ENCODE peak calls at places on chromosomes 7 and 10, in ten cellular contexts. One of them, this sample, is unnamed. For H3K4me1, the result is how much of the 10 kb centered on the place peaks cover.

GRCh38 chr7:149317986-149318672 is 56.1 kb downstream of the ZNF783 start:
- DNase-seq in lower lobe of right lung: no peak
- DNase-seq in neuronal stem cell: no peak
- DNase-seq in CD4-positive, CD25-positive, alpha-beta regulatory T cell: peak
- DNase-seq in endothelial cell of umbilical vein: no peak
- DNase-seq in fibroblast of lung: no peak
- DNase-seq in IMR-90: no peak
- DNase-seq in uterus: no peak
- DNase-seq in SJSA1: no peak
- DNase-seq in stomach: no peak
- DNase-seq in this sample: no peak

GRCh38 chr10:35420044-35420443 is 83.7 kb downstream of the CCNY start:
- DNase-seq in lower lobe of right lung: no peak
- DNase-seq in neuronal stem cell: no peak
- DNase-seq in CD4-positive, CD25-positive, alpha-beta regulatory T cell: no peak
- DNase-seq in endothelial cell of umbilical vein: peak
- DNase-seq in fibroblast of lung: peak
- DNase-seq in IMR-90: peak
- DNase-seq in uterus: peak
- DNase-seq in SJSA1: no peak
- DNase-seq in stomach: no peak
- DNase-seq in this sample: no peak

GRCh38 chr7:45647967-45648670 is 74.0 kb downstream of the ADCY1 start:
- DNase-seq in lower lobe of right lung: no peak
- DNase-seq in neuronal stem cell: no peak
- DNase-seq in CD4-positive, CD25-positive, alpha-beta regulatory T cell: no peak
- DNase-seq in endothelial cell of umbilical vein: no peak
- DNase-seq in fibroblast of lung: no peak
- DNase-seq in IMR-90: no peak
- DNase-seq in uterus: no peak
- DNase-seq in SJSA1: no peak
- DNase-seq in stomach: peak
- DNase-seq in this sample: no peak

GRCh38 chr7:47648301-47648900 is 66.5 kb upstream of the TNS3 start:
- DNase-seq in lower lobe of right lung: no peak
- DNase-seq in neuronal stem cell: no peak
- DNase-seq in CD4-positive, CD25-positive, alpha-beta regulatory T cell: no peak
- DNase-seq in endothelial cell of umbilical vein: no peak
- DNase-seq in fibroblast of lung: peak
- DNase-seq in IMR-90: peak
- DNase-seq in uterus: no peak
- DNase-seq in SJSA1: peak
- DNase-seq in stomach: no peak
- DNase-seq in this sample: no peak

GRCh38 chr10:133189256-133189655 is 29.2 kb downstream of the KNDC1 start:
- DNase-seq in lower lobe of right lung: no peak
- DNase-seq in neuronal stem cell: no peak
- DNase-seq in CD4-positive, CD25-positive, alpha-beta regulatory T cell: no peak
- DNase-seq in endothelial cell of umbilical vein: no peak
- DNase-seq in fibroblast of lung: no peak
- DNase-seq in IMR-90: no peak
- DNase-seq in uterus: no peak
- DNase-seq in SJSA1: no peak
- DNase-seq in stomach: no peak
- DNase-seq in this sample: no peak

GRCh38 chr10:30752481-30752881 is 122.9 kb upstream of the LYZL2 start:
- DNase-seq in lower lobe of right lung: no peak
- DNase-seq in neuronal stem cell: no peak
- DNase-seq in CD4-positive, CD25-positive, alpha-beta regulatory T cell: no peak
- DNase-seq in endothelial cell of umbilical vein: no peak
- DNase-seq in fibroblast of lung: no peak
- DNase-seq in IMR-90: no peak
- DNase-seq in uterus: no peak
- DNase-seq in SJSA1: no peak
- DNase-seq in stomach: no peak
- DNase-seq in this sample: no peak

GRCh38 chr7:79055722-79056415 is 397.6 kb downstream of the MAGI2 start:
- DNase-seq in lower lobe of right lung: no peak
- DNase-seq in neuronal stem cell: no peak
- DNase-seq in CD4-positive, CD25-positive, alpha-beta regulatory T cell: no peak
- DNase-seq in endothelial cell of umbilical vein: no peak
- DNase-seq in fibroblast of lung: no peak
- DNase-seq in IMR-90: no peak
- DNase-seq in uterus: no peak
- DNase-seq in SJSA1: no peak
- DNase-seq in stomach: no peak
- DNase-seq in this sample: no peak

GRCh38 chr7:98761225-98761624 is 108.6 kb downstream of the TMEM130 start:
- DNase-seq in lower lobe of right lung: no peak
- DNase-seq in neuronal stem cell: no peak
- DNase-seq in CD4-positive, CD25-positive, alpha-beta regulatory T cell: no peak
- DNase-seq in endothelial cell of umbilical vein: no peak
- DNase-seq in fibroblast of lung: no peak
- DNase-seq in IMR-90: no peak
- DNase-seq in uterus: no peak
- DNase-seq in SJSA1: peak
- DNase-seq in stomach: no peak
- DNase-seq in this sample: no peak

GRCh38 chr7:15370441-15370840 is 191.4 kb downstream of the AGMO start:
- DNase-seq in lower lobe of right lung: no peak
- DNase-seq in neuronal stem cell: no peak
- DNase-seq in CD4-positive, CD25-positive, alpha-beta regulatory T cell: no peak
- DNase-seq in endothelial cell of umbilical vein: no peak
- DNase-seq in fibroblast of lung: no peak
- DNase-seq in IMR-90: no peak
- DNase-seq in uterus: no peak
- DNase-seq in SJSA1: no peak
- DNase-seq in stomach: no peak
- DNase-seq in this sample: no peak

GRCh38 chr7:35623381-35623780 is 71.6 kb downstream of the HERPUD2 start:
- DNase-seq in lower lobe of right lung: no peak
- DNase-seq in neuronal stem cell: no peak
- DNase-seq in CD4-positive, CD25-positive, alpha-beta regulatory T cell: no peak
- DNase-seq in endothelial cell of umbilical vein: no peak
- DNase-seq in fibroblast of lung: no peak
- DNase-seq in IMR-90: no peak
- DNase-seq in uterus: no peak
- DNase-seq in SJSA1: no peak
- DNase-seq in stomach: no peak
- DNase-seq in this sample: no peak

GRCh38 chr7:144622751-144623150 is 213.1 kb downstream of the TPK1 start:
- DNase-seq in lower lobe of right lung: no peak
- DNase-seq in neuronal stem cell: no peak
- DNase-seq in CD4-positive, CD25-positive, alpha-beta regulatory T cell: no peak
- DNase-seq in endothelial cell of umbilical vein: no peak
- DNase-seq in fibroblast of lung: no peak
- DNase-seq in IMR-90: no peak
- DNase-seq in uterus: no peak
- DNase-seq in SJSA1: no peak
- DNase-seq in stomach: no peak
- DNase-seq in this sample: no peak

GRCh38 chr7:36962367-36962766 is 238.1 kb upstream of the AOAH start:
- DNase-seq in lower lobe of right lung: no peak
- DNase-seq in neuronal stem cell: no peak
- DNase-seq in CD4-positive, CD25-positive, alpha-beta regulatory T cell: no peak
- DNase-seq in endothelial cell of umbilical vein: no peak
- DNase-seq in fibroblast of lung: peak
- DNase-seq in IMR-90: no peak
- DNase-seq in uterus: no peak
- DNase-seq in SJSA1: no peak
- DNase-seq in stomach: no peak
- DNase-seq in this sample: no peak

GRCh38 chr10:47255033-47255813 is 44.8 kb upstream of the GDF10 start:
- DNase-seq in lower lobe of right lung: no peak
- DNase-seq in neuronal stem cell: no peak
- DNase-seq in CD4-positive, CD25-positive, alpha-beta regulatory T cell: no peak
- DNase-seq in endothelial cell of umbilical vein: no peak
- DNase-seq in fibroblast of lung: no peak
- DNase-seq in IMR-90: no peak
- DNase-seq in uterus: no peak
- DNase-seq in SJSA1: no peak
- DNase-seq in stomach: no peak
- DNase-seq in this sample: no peak

GRCh38 chr7:11078242-11078834 is 104.7 kb downstream of the PHF14 start:
- DNase-seq in lower lobe of right lung: no peak
- DNase-seq in neuronal stem cell: no peak
- DNase-seq in CD4-positive, CD25-positive, alpha-beta regulatory T cell: no peak
- DNase-seq in endothelial cell of umbilical vein: no peak
- DNase-seq in fibroblast of lung: no peak
- DNase-seq in IMR-90: no peak
- DNase-seq in uterus: no peak
- DNase-seq in SJSA1: no peak
- DNase-seq in stomach: no peak
- DNase-seq in this sample: no peak

GRCh38 chr7:31192996-31193395 is 140.9 kb downstream of the ADCYAP1R1 start:
- DNase-seq in lower lobe of right lung: peak
- DNase-seq in neuronal stem cell: peak
- DNase-seq in CD4-positive, CD25-positive, alpha-beta regulatory T cell: no peak
- DNase-seq in endothelial cell of umbilical vein: peak
- DNase-seq in fibroblast of lung: peak
- DNase-seq in IMR-90: peak
- DNase-seq in uterus: no peak
- DNase-seq in SJSA1: peak
- DNase-seq in stomach: peak
- DNase-seq in this sample: no peak

GRCh38 chr10:27908231-27908630 is 90.6 kb downstream of the ODAD2 start:
- DNase-seq in lower lobe of right lung: no peak
- DNase-seq in neuronal stem cell: no peak
- DNase-seq in CD4-positive, CD25-positive, alpha-beta regulatory T cell: no peak
- DNase-seq in endothelial cell of umbilical vein: no peak
- DNase-seq in fibroblast of lung: no peak
- DNase-seq in IMR-90: no peak
- DNase-seq in uterus: no peak
- DNase-seq in SJSA1: no peak
- DNase-seq in stomach: no peak
- DNase-seq in this sample: no peak

GRCh38 chr10:110498982-110499795 is 1.5 kb downstream of the DUSP5 start:
- DNase-seq in lower lobe of right lung: no peak
- DNase-seq in neuronal stem cell: no peak
- DNase-seq in CD4-positive, CD25-positive, alpha-beta regulatory T cell: peak
- DNase-seq in endothelial cell of umbilical vein: peak
- DNase-seq in fibroblast of lung: peak
- DNase-seq in IMR-90: peak
- DNase-seq in uterus: peak
- DNase-seq in SJSA1: peak
- DNase-seq in stomach: peak
- DNase-seq in this sample: peak

GRCh38 chr10:103676058-103676785 is 179.2 kb downstream of the SH3PXD2A start:
- DNase-seq in lower lobe of right lung: no peak
- DNase-seq in neuronal stem cell: no peak
- DNase-seq in CD4-positive, CD25-positive, alpha-beta regulatory T cell: no peak
- DNase-seq in endothelial cell of umbilical vein: no peak
- DNase-seq in fibroblast of lung: peak
- DNase-seq in IMR-90: peak
- DNase-seq in uterus: peak
- DNase-seq in SJSA1: peak
- DNase-seq in stomach: no peak
- DNase-seq in this sample: no peak
- H3K4me3 ChIP-seq in lower lobe of right lung: no peak
- H3K4me3 ChIP-seq in neuronal stem cell: no peak
- H3K4me3 ChIP-seq in CD4-positive, CD25-positive, alpha-beta regulatory T cell: no peak
- H3K4me3 ChIP-seq in endothelial cell of umbilical vein: no peak
- H3K4me3 ChIP-seq in fibroblast of lung: no peak
- H3K4me3 ChIP-seq in IMR-90: peak
- H3K4me3 ChIP-seq in uterus: no peak
- H3K4me3 ChIP-seq in SJSA1: peak
- H3K4me3 ChIP-seq in stomach: no peak
- H3K4me3 ChIP-seq in this sample: no peak

GRCh38 chr7:44306608-44307007 is 18.8 kb downstream of the CAMK2B start:
- DNase-seq in lower lobe of right lung: no peak
- DNase-seq in neuronal stem cell: no peak
- DNase-seq in CD4-positive, CD25-positive, alpha-beta regulatory T cell: no peak
- DNase-seq in endothelial cell of umbilical vein: no peak
- DNase-seq in fibroblast of lung: no peak
- DNase-seq in IMR-90: no peak
- DNase-seq in uterus: no peak
- DNase-seq in SJSA1: no peak
- DNase-seq in stomach: peak
- DNase-seq in this sample: no peak
- H3K4me1 ChIP-seq in lower lobe of right lung: under half
- H3K4me1 ChIP-seq in neuronal stem cell: under half
- H3K4me1 ChIP-seq in CD4-positive, CD25-positive, alpha-beta regulatory T cell: under half
- H3K4me1 ChIP-seq in endothelial cell of umbilical vein: under half
- H3K4me1 ChIP-seq in fibroblast of lung: under half
- H3K4me1 ChIP-seq in IMR-90: under half
- H3K4me1 ChIP-seq in uterus: under half
- H3K4me1 ChIP-seq in SJSA1: under half
- H3K4me1 ChIP-seq in stomach: under half
- H3K4me1 ChIP-seq in this sample: under half

GRCh38 chr7:67653856-67654442 is 657.3 kb downstream of the TYW1 start:
- DNase-seq in lower lobe of right lung: no peak
- DNase-seq in neuronal stem cell: no peak
- DNase-seq in CD4-positive, CD25-positive, alpha-beta regulatory T cell: no peak
- DNase-seq in endothelial cell of umbilical vein: no peak
- DNase-seq in fibroblast of lung: no peak
- DNase-seq in IMR-90: no peak
- DNase-seq in uterus: no peak
- DNase-seq in SJSA1: no peak
- DNase-seq in stomach: no peak
- DNase-seq in this sample: no peak

GRCh38 chr7:67654622-67655021 is 658.0 kb downstream of the TYW1 start:
- DNase-seq in lower lobe of right lung: no peak
- DNase-seq in neuronal stem cell: no peak
- DNase-seq in CD4-positive, CD25-positive, alpha-beta regulatory T cell: no peak
- DNase-seq in endothelial cell of umbilical vein: no peak
- DNase-seq in fibroblast of lung: no peak
- DNase-seq in IMR-90: no peak
- DNase-seq in uterus: no peak
- DNase-seq in SJSA1: no peak
- DNase-seq in stomach: no peak
- DNase-seq in this sample: no peak

GRCh38 chr7:67662804-67663203 is 666.2 kb downstream of the TYW1 start:
- DNase-seq in lower lobe of right lung: no peak
- DNase-seq in neuronal stem cell: no peak
- DNase-seq in CD4-positive, CD25-positive, alpha-beta regulatory T cell: no peak
- DNase-seq in endothelial cell of umbilical vein: no peak
- DNase-seq in fibroblast of lung: no peak
- DNase-seq in IMR-90: no peak
- DNase-seq in uterus: no peak
- DNase-seq in SJSA1: no peak
- DNase-seq in stomach: no peak
- DNase-seq in this sample: no peak

GRCh38 chr7:67663644-67664043 is 667.0 kb downstream of the TYW1 start:
- DNase-seq in lower lobe of right lung: no peak
- DNase-seq in neuronal stem cell: no peak
- DNase-seq in CD4-positive, CD25-positive, alpha-beta regulatory T cell: no peak
- DNase-seq in endothelial cell of umbilical vein: no peak
- DNase-seq in fibroblast of lung: no peak
- DNase-seq in IMR-90: no peak
- DNase-seq in uterus: no peak
- DNase-seq in SJSA1: no peak
- DNase-seq in stomach: no peak
- DNase-seq in this sample: no peak

GRCh38 chr7:67659066-67659465 is 662.4 kb downstream of the TYW1 start:
- DNase-seq in lower lobe of right lung: no peak
- DNase-seq in neuronal stem cell: no peak
- DNase-seq in CD4-positive, CD25-positive, alpha-beta regulatory T cell: no peak
- DNase-seq in endothelial cell of umbilical vein: no peak
- DNase-seq in fibroblast of lung: no peak
- DNase-seq in IMR-90: no peak
- DNase-seq in uterus: no peak
- DNase-seq in SJSA1: no peak
- DNase-seq in stomach: no peak
- DNase-seq in this sample: no peak
- H3K4me3 ChIP-seq in lower lobe of right lung: no peak
- H3K4me3 ChIP-seq in neuronal stem cell: no peak
- H3K4me3 ChIP-seq in CD4-positive, CD25-positive, alpha-beta regulatory T cell: no peak
- H3K4me3 ChIP-seq in endothelial cell of umbilical vein: no peak
- H3K4me3 ChIP-seq in fibroblast of lung: no peak
- H3K4me3 ChIP-seq in IMR-90: no peak
- H3K4me3 ChIP-seq in uterus: no peak
- H3K4me3 ChIP-seq in SJSA1: no peak
- H3K4me3 ChIP-seq in stomach: no peak
- H3K4me3 ChIP-seq in this sample: no peak

GRCh38 chr7:135784013-135784412 is 35.4 kb upstream of the FAM180A start:
- DNase-seq in lower lobe of right lung: no peak
- DNase-seq in neuronal stem cell: no peak
- DNase-seq in CD4-positive, CD25-positive, alpha-beta regulatory T cell: no peak
- DNase-seq in endothelial cell of umbilical vein: no peak
- DNase-seq in fibroblast of lung: no peak
- DNase-seq in IMR-90: no peak
- DNase-seq in uterus: no peak
- DNase-seq in SJSA1: no peak
- DNase-seq in stomach: no peak
- DNase-seq in this sample: no peak
- H3K4me1 ChIP-seq in lower lobe of right lung: under half
- H3K4me1 ChIP-seq in neuronal stem cell: under half
- H3K4me1 ChIP-seq in CD4-positive, CD25-positive, alpha-beta regulatory T cell: under half
- H3K4me1 ChIP-seq in endothelial cell of umbilical vein: under half
- H3K4me1 ChIP-seq in fibroblast of lung: under half
- H3K4me1 ChIP-seq in IMR-90: under half
- H3K4me1 ChIP-seq in uterus: under half
- H3K4me1 ChIP-seq in SJSA1: under half
- H3K4me1 ChIP-seq in stomach: under half
- H3K4me1 ChIP-seq in this sample: under half